ENCODE peak calls at places on chromosome 9, in seven cellular contexts. H, B, N, Z, P, L and C are unnamed samples.

GRCh38 chr9:6938873-6939272 is 181.1 kb downstream of the KDM4C start:
- DNase-seq in H (no peak), B (no peak), N (no peak), Z (no peak), P (peak), L (no peak), C (no peak)

GRCh38 chr9:100425758-100426157 is 1.2 kb upstream of the MSANTD3 start:
- DNase-seq in H (no peak), B (no peak), N (no peak), Z (no peak), P (peak), L (no peak), C (no peak)

GRCh38 chr9:119179701-119180100 is 189.5 kb downstream of the BRINP1 start:
- DNase-seq in H (no peak), B (no peak), N (no peak), Z (no peak), P (no peak), L (no peak), C (no peak)

GRCh38 chr9:35845824-35846771 is 17.1 kb downstream of the TMEM8B start:
- DNase-seq in H (no peak), B (no peak), N (no peak), Z (no peak), P (no peak), L (no peak), C (no peak)

GRCh38 chr9:116566677-116567488 is 120.2 kb upstream of the TRIM32 start:
- DNase-seq in H (no peak), B (no peak), N (no peak), Z (no peak), P (peak), L (no peak), C (peak)

GRCh38 chr9:108297025-108297424 is 558.8 kb downstream of the ACTL7B start:
- DNase-seq in H (peak), B (no peak), N (no peak), Z (no peak), P (peak), L (no peak), C (peak)

GRCh38 chr9:117825609-117826347 is 121.6 kb downstream of the TLR4 start:
- DNase-seq in H (peak), B (no peak), N (no peak), Z (peak), P (no peak), L (no peak), C (no peak)

GRCh38 chr9:37424686-37425297 is 2.3 kb downstream of the GRHPR start:
- DNase-seq in H (no peak), B (no peak), N (no peak), Z (no peak), P (no peak), L (no peak), C (no peak)

GRCh38 chr9:137316012-137316981 is 14.2 kb upstream of the NRARP start:
- DNase-seq in H (no peak), B (peak), N (no peak), Z (no peak), P (no peak), L (peak), C (no peak)

GRCh38 chr9:103661663-103662062 is 432.4 kb upstream of the SMC2 start:
- DNase-seq in H (no peak), B (no peak), N (no peak), Z (no peak), P (no peak), L (no peak), C (no peak)

GRCh38 chr9:116641292-116642059 is 45.6 kb upstream of the TRIM32 start:
- DNase-seq in H (no peak), B (no peak), N (no peak), Z (no peak), P (no peak), L (no peak), C (peak)

GRCh38 chr9:18526686-18527085 is 52.7 kb downstream of the ADAMTSL1 start:
- DNase-seq in H (no peak), B (no peak), N (no peak), Z (no peak), P (no peak), L (no peak), C (no peak)

GRCh38 chr9:4375424-4376195 is 75.7 kb upstream of the GLIS3 start:
- DNase-seq in H (peak), B (no peak), N (no peak), Z (no peak), P (peak), L (no peak), C (peak)

GRCh38 chr9:100436566-100436965 is 9.6 kb downstream of the MSANTD3 start:
- DNase-seq in H (no peak), B (no peak), N (no peak), Z (no peak), P (no peak), L (no peak), C (no peak)

GRCh38 chr9:34623386-34624235 is 3.3 kb upstream of the DCTN3 start:
- DNase-seq in H (no peak), B (no peak), N (no peak), Z (no peak), P (no peak), L (no peak), C (no peak)

GRCh38 chr9:70553718-70554673 is 139.5 kb upstream of the KLF9 start:
- DNase-seq in H (no peak), B (no peak), N (no peak), Z (no peak), P (peak), L (no peak), C (peak)

GRCh38 chr9:17082343-17082742 is 52.5 kb upstream of the CNTLN start:
- DNase-seq in H (no peak), B (no peak), N (no peak), Z (no peak), P (peak), L (no peak), C (peak)

GRCh38 chr9:137728444-137729311 is 109.9 kb downstream of the EHMT1 start:
- DNase-seq in H (no peak), B (no peak), N (no peak), Z (no peak), P (peak), L (no peak), C (no peak)

GRCh38 chr9:96232539-96233241 is 69.3 kb downstream of the HSD17B3 start:
- DNase-seq in H (peak), B (peak), N (no peak), Z (no peak), P (no peak), L (peak), C (peak)

GRCh38 chr9:4559238-4560182 is 69.2 kb downstream of the SLC1A1 start:
- DNase-seq in H (no peak), B (no peak), N (no peak), Z (no peak), P (no peak), L (no peak), C (no peak)

GRCh38 chr9:113636165-113636564 is 172.6 kb downstream of the RGS3 start:
- DNase-seq in H (no peak), B (peak), N (no peak), Z (no peak), P (no peak), L (no peak), C (peak)

GRCh38 chr9:72256912-72257311 is 107.7 kb downstream of the GDA start:
- DNase-seq in H (no peak), B (no peak), N (no peak), Z (no peak), P (no peak), L (no peak), C (no peak)

GRCh38 chr9:121358747-121359146 is 11.3 kb downstream of the STOM start:
- DNase-seq in H (no peak), B (no peak), N (no peak), Z (no peak), P (no peak), L (no peak), C (no peak)

GRCh38 chr9:129776938-129777768 is 24.3 kb upstream of the PTGES start:
- DNase-seq in H (peak), B (peak), N (no peak), Z (peak), P (peak), L (no peak), C (peak)

GRCh38 chr9:33165263-33166151 is 1.6 kb downstream of the B4GALT1 start:
- DNase-seq in H (no peak), B (no peak), N (no peak), Z (no peak), P (peak), L (no peak), C (peak)

GRCh38 chr9:97373311-97373710 is 38.6 kb upstream of the TDRD7 start:
- DNase-seq in H (no peak), B (no peak), N (no peak), Z (no peak), P (no peak), L (no peak), C (no peak)

GRCh38 chr9:79986437-79986836 is 414.7 kb downstream of the TLE4 start:
- DNase-seq in H (no peak), B (no peak), N (no peak), Z (no peak), P (no peak), L (no peak), C (no peak)

GRCh38 chr9:123339666-123340414 is 16.2 kb upstream of the CRB2 start:
- DNase-seq in H (no peak), B (no peak), N (no peak), Z (peak), P (peak), L (no peak), C (no peak)

GRCh38 chr9:128424268-128424780 is 3.7 kb downstream of the CERCAM start:
- DNase-seq in H (no peak), B (no peak), N (no peak), Z (no peak), P (no peak), L (no peak), C (no peak)

GRCh38 chr9:2859776-2860379 is 16.0 kb upstream of the PUM3 start:
- DNase-seq in H (peak), B (peak), N (no peak), Z (no peak), P (peak), L (peak), C (peak)

GRCh38 chr9:134620751-134621557 is 20.6 kb upstream of the COL5A1 start:
- DNase-seq in H (no peak), B (no peak), N (no peak), Z (no peak), P (no peak), L (no peak), C (no peak)